ENCODE peak calls at places on chromosome 17, in six cellular contexts. Y is iris pigment epithelial cell; I is stimulated activated CD4-positive, alpha-beta T cell treated with anti-CD3 and anti-CD28 coated beads, Interleukin-15, amount 100 ng/mL, for 1 hour; U is endodermal cell; N is Calu3; H is Right ventricle myocardium superior. T is an unnamed sample.

GRCh38 chr17:45578516-45579455 is 88.3 kb upstream of the PLEKHM1 start:
- DNase-seq in H (no peak), Y (no peak), I (no peak), N (no peak), U (peak; percentile 46), T (no peak)

GRCh38 chr17:1203111-1203966 is 23.6 kb upstream of the ABR start:
- DNase-seq in N (no peak), H (peak; percentile 81), Y (peak; percentile 73), U (peak; percentile 97), I (peak; percentile 33), T (peak; percentile 57)

GRCh38 chr17:78822552-78822951 is 18.1 kb downstream of the USP36 start:
- DNase-seq in H (no peak), Y (peak; percentile 98), N (no peak), U (no peak), I (no peak), T (no peak)

GRCh38 chr17:41678907-41679739 is 9.6 kb upstream of the EIF1 start:
- DNase-seq in H (no peak), Y (peak; percentile 47), U (peak; percentile 74), I (no peak), N (peak; percentile 80), T (no peak)

GRCh38 chr17:8463089-8463488 is 27.4 kb downstream of the NDEL1 start:
- DNase-seq in N (no peak), U (no peak), H (no peak), I (no peak), Y (peak; percentile 62), T (no peak)

GRCh38 chr17:46193246-46193625 is at the start of gene KANSL1:
- DNase-seq in U (peak; percentile 98), H (peak; percentile 91), I (peak; percentile 79), Y (peak; percentile 87), N (peak; percentile 96), T (peak; percentile 94)

GRCh38 chr17:72598705-72599104 is 477.9 kb downstream of the SOX9 start:
- DNase-seq in H (no peak), U (no peak), N (no peak), I (no peak), Y (no peak), T (no peak)

GRCh38 chr17:74427048-74427762 is 4.7 kb upstream of the GPRC5C start:
- DNase-seq in H (no peak), U (peak; percentile 71), N (peak; percentile 71), Y (no peak), I (no peak), T (peak; percentile 83)

GRCh38 chr17:76467809-76468633 is 618 bp downstream of the AANAT start:
- DNase-seq in Y (no peak), N (no peak), H (peak; percentile 34), I (no peak), U (no peak), T (no peak)

GRCh38 chr17:66717680-66718079 is 117.2 kb upstream of the CACNG5 start:
- DNase-seq in I (no peak), U (peak; percentile 72), Y (peak; percentile 16), N (peak; percentile 33), H (no peak), T (no peak)

GRCh38 chr17:55601874-55602364 is 90.7 kb upstream of the SMIM36 start:
- DNase-seq in U (peak; percentile 86), I (no peak), H (no peak), N (peak; percentile 44), Y (peak; percentile 81), T (no peak)

GRCh38 chr17:29677139-29677834 is 54.6 kb upstream of the CORO6 start:
- DNase-seq in U (no peak), Y (no peak), I (no peak), N (no peak), H (peak; percentile 61), T (no peak)

GRCh38 chr17:74825952-74826713 is 33.6 kb downstream of the GRIN2C start:
- DNase-seq in N (no peak), H (no peak), I (no peak), U (no peak), Y (no peak), T (no peak)

GRCh38 chr17:7289256-7290032 is 5.0 kb downstream of the YBX2 start:
- DNase-seq in U (no peak), Y (no peak), H (no peak), I (no peak), N (no peak), T (no peak)

GRCh38 chr17:36722121-36722902 is 120.9 kb downstream of the MRM1 start:
- DNase-seq in U (peak; percentile 90), Y (peak; percentile 41), H (peak; percentile 77), I (peak; percentile 75), N (peak; percentile 58), T (peak; percentile 23)

GRCh38 chr17:683499-684254 is 31.0 kb downstream of the VPS53 start:
- DNase-seq in Y (no peak), I (no peak), N (no peak), H (no peak), U (no peak), T (no peak)

GRCh38 chr17:40281663-40282062 is 6.0 kb upstream of the CDC6 start:
- DNase-seq in N (peak; percentile 80), Y (no peak), U (peak; percentile 78), I (no peak), H (no peak), T (no peak)

GRCh38 chr17:60406887-60407286 is 15.0 kb upstream of the USP32 start:
- DNase-seq in N (no peak), Y (no peak), H (no peak), I (no peak), U (no peak), T (no peak)

GRCh38 chr17:29589524-29590260 is at the start of gene GIT1:
- DNase-seq in N (peak; percentile 91), U (peak; percentile 95), Y (peak; percentile 84), H (peak; percentile 92), I (peak; percentile 80), T (peak; percentile 83)

GRCh38 chr17:57935833-57936807 is 19.1 kb downstream of the CUEDC1 start:
- DNase-seq in N (peak; percentile 55), I (no peak), H (peak; percentile 85), Y (peak; percentile 52), U (peak; percentile 88), T (no peak)

GRCh38 chr17:1554751-1555617 is 7.6 kb downstream of the PITPNA start:
- DNase-seq in I (no peak), U (no peak), H (no peak), Y (no peak), N (no peak), T (no peak)

T was measured in pancreas.